ENCODE peak calls at places on chromosomes 3 and 15, in seven cellular contexts. K is heart left ventricle, Q is stomach, E is PC-3, L is endodermal cell, G is uterus, M is BJ. U is an unnamed sample.
A peak's percentile ranks its signal among the peaks of the same experiment; 100 is the strongest.

GRCh38 chr3:71461098-71461497 is 122.4 kb downstream of the FOXP1 start:
- DNase-seq in K (no peak), Q (no peak), E (peak; percentile 28), L (no peak), G (no peak), M (no peak), U (no peak)

GRCh38 chr3:117054551-117054950 is 345.0 kb downstream of the TUSC7 start:
- DNase-seq in K (no peak), Q (no peak), E (no peak), L (no peak), G (no peak), M (no peak), U (no peak)

GRCh38 chr3:178966299-178967183 is 105.1 kb downstream of the ZMAT3 start:
- DNase-seq in K (no peak), Q (no peak), E (peak; percentile 61), L (no peak), G (no peak), M (no peak), U (peak; percentile 18)

GRCh38 chr3:113454625-113455024 is 13.3 kb upstream of the CFAP44 start:
- DNase-seq in K (no peak), Q (no peak), E (no peak), L (no peak), G (no peak), M (no peak), U (no peak)

GRCh38 chr3:64214697-64215018 is 10.6 kb downstream of the PRICKLE2 start:
- DNase-seq in K (no peak), Q (no peak), E (no peak), L (no peak), G (peak; percentile 70), M (no peak), U (no peak)

GRCh38 chr3:8856721-8857120 is 87.3 kb upstream of the OXTR start:
- DNase-seq in K (no peak), Q (no peak), E (no peak), L (no peak), G (no peak), M (no peak), U (no peak)

GRCh38 chr3:89562373-89562772 is 455.0 kb downstream of the EPHA3 start:
- DNase-seq in K (no peak), Q (no peak), E (peak; percentile 38), L (no peak), G (no peak), M (no peak), U (no peak)

GRCh38 chr3:5016218-5017161 is 37.3 kb downstream of the BHLHE40 start:
- DNase-seq in K (no peak), Q (peak; percentile 59), E (peak; percentile 75), L (peak; percentile 82), G (no peak), M (no peak), U (no peak)

GRCh38 chr3:190097617-190098016 is 23.1 kb downstream of the P3H2 start:
- DNase-seq in K (no peak), Q (no peak), E (no peak), L (peak; percentile 71), G (no peak), M (no peak), U (no peak)

GRCh38 chr15:42955518-42955917 is 34.9 kb upstream of the TTBK2 start:
- DNase-seq in K (no peak), Q (no peak), E (peak; percentile 71), L (no peak), G (no peak), M (peak; percentile 10), U (no peak)

GRCh38 chr15:40923551-40923950 is 5.6 kb upstream of the DLL4 start:
- DNase-seq in K (no peak), Q (no peak), E (no peak), L (no peak), G (no peak), M (no peak), U (no peak)

GRCh38 chr3:155553800-155554199 is 191.1 kb downstream of the PLCH1 start:
- DNase-seq in K (no peak), Q (no peak), E (peak; percentile 16), L (no peak), G (no peak), M (no peak), U (peak; percentile 82)

GRCh38 chr15:50262533-50262932 is 3.0 kb downstream of the HDC start:
- DNase-seq in K (no peak), Q (no peak), E (no peak), L (no peak), G (no peak), M (no peak), U (no peak)

GRCh38 chr3:71652786-71653419 is 69.4 kb upstream of the FOXP1 start:
- DNase-seq in K (no peak), Q (peak; percentile 65), E (peak; percentile 76), L (peak; percentile 65), G (no peak), M (no peak), U (peak; percentile 7)

GRCh38 chr3:36904641-36905040 is 40.2 kb downstream of the TRANK1 start:
- DNase-seq in K (peak; percentile 60), Q (no peak), E (peak; percentile 46), L (peak; percentile 64), G (no peak), M (no peak), U (no peak)

GRCh38 chr15:92623435-92623834 is 32.1 kb downstream of the FAM174B start:
- DNase-seq in K (no peak), Q (no peak), E (no peak), L (no peak), G (no peak), M (no peak), U (no peak)

GRCh38 chr3:100256724-100257123 is 4.1 kb upstream of the TBC1D23 start:
- DNase-seq in K (no peak), Q (no peak), E (peak; percentile 26), L (no peak), G (no peak), M (no peak), U (no peak)

GRCh38 chr15:101469520-101470288 is 19.8 kb downstream of the PCSK6 start:
- DNase-seq in K (no peak), Q (no peak), E (no peak), L (peak; percentile 39), G (no peak), M (no peak), U (no peak)

GRCh38 chr15:47743886-47744285 is 26.6 kb downstream of the SEMA6D start:
- DNase-seq in K (no peak), Q (no peak), E (no peak), L (no peak), G (no peak), M (no peak), U (no peak)

GRCh38 chr3:134326760-134327593 is 47.3 kb downstream of the AMOTL2 start:
- DNase-seq in K (no peak), Q (no peak), E (peak; percentile 87), L (peak; percentile 92), G (peak; percentile 75), M (peak; percentile 99), U (peak; percentile 96)

GRCh38 chr15:64130159-64130558 is 21.4 kb upstream of the SNX22 start:
- DNase-seq in K (no peak), Q (no peak), E (no peak), L (no peak), G (no peak), M (no peak), U (no peak)
- TF ChIP-seq CTCF in K (no peak), Q (no peak), E (no peak), L (no peak), G (no peak), M (no peak), U (no peak)

DNA sequence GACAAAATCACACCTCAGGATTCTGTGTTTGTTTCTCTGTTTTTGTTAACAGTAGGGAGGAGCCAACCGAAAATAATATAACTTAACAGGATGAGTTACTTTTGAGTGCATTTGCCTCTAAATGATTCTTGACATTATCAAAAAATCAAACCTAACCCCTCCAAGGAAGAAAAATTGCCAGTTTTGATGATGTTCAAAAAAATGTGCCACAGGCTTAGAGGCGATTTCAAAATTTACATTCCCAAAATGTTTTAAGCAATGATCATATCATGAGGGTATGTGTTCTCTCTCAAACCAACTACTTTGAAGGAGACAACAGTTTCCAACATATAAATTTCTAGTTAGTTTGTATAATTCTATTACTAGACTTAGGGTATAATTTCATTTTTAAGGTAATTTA is 6.7 kb downstream of the VGLL3 start:
- DNase-seq in K (no peak), Q (no peak), E (no peak), L (no peak), G (no peak), M (no peak), U (no peak)
- H3K4me3 ChIP-seq in K (no peak overlapping the region), Q (no peak overlapping the region), E (no peak overlapping the region), L (no peak overlapping the region), G (no peak overlapping the region), M (no peak overlapping the region), U (no peak overlapping the region)

GRCh38 chr15:62071711-62072308 is 5.0 kb downstream of the C2CD4A start:
- DNase-seq in K (no peak), Q (no peak), E (peak; percentile 60), L (no peak), G (no peak), M (no peak), U (no peak)
- H3K27me3 ChIP-seq in K (no peaks in the 10 kb centered on the region), Q (peaks cover 25% of the 10 kb centered on the region), E (peaks cover 7% of the 10 kb centered on the region), L (peaks cover 38% of the 10 kb centered on the region), G (no peaks in the 10 kb centered on the region), M (peaks cover 8% of the 10 kb centered on the region), U (peaks cover 5% of the 10 kb centered on the region)

DNA sequence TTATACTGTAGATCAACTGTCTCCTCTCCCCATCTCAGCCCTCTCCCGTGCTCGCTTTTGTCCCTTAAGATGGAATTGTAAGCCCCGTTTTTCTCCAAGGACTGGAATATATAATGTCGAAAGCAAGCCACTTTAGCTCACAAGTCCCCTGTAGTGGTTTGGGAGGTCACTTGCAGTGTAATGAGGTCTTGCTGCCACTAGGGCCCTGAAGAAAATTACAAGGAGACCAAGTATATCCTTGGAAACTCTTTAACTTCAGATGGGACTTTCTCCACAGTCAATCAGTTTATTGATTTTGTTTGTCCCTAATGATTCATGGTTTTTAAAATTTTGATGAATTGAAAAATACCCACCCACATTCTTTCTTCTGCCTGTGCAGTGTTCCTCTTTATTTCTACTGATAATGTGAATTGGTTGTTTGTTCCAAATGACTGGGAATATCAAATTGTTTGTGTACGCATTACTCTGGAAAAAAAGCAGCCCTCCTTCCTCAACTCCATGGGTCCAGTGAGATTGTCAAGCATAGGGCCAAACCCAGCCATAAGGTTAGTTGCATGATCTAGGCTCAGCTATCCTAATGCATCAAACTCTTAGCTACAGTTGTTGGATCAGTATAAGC is 294.8 kb downstream of the MCTP2 start:
- DNase-seq in K (no peak), Q (no peak), E (peak; percentile 13), L (peak; percentile 72), G (no peak), M (no peak), U (no peak)
- TF ChIP-seq CTCF in K (no peak), Q (no peak), E (peak; percentile 47), L (peak; percentile 79), G (no peak), M (peak; percentile 18), U (peak; percentile 48)

GRCh38 chr15:66719471-66719870 is 17.4 kb downstream of the SMAD6 start:
- DNase-seq in K (no peak), Q (no peak), E (no peak), L (no peak), G (no peak), M (no peak), U (no peak)
- H3K4me3 ChIP-seq in K (no peak overlapping the region), Q (no peak overlapping the region), E (no peak overlapping the region), L (no peak overlapping the region), G (no peak overlapping the region), M (no peak overlapping the region), U (no peak overlapping the region)

DNA sequence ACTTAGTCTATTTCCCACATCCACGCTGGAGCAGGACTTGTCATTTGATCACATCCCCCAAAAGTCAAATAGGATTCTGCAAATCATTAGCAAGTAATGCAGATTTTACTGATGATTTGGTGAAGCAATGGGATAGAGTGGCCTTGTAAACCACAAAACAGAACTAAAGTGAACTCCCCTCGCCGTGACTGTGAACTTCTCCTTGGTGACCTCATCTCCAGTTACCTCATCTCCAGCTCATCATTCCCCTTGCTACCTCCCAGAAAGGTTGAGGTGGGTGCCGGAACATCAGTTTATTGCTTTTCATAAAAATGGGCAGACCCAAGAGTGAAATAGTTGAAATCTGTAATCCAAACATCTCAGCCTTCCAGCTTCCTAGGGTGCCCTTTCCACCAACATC is 36.7 kb upstream of the ADPGK start:
- DNase-seq in K (no peak), Q (no peak), E (no peak), L (no peak), G (no peak), M (no peak), U (no peak)
- H3K27me3 ChIP-seq in K (peaks cover 4% of the 10 kb centered on the region), Q (peaks cover 5% of the 10 kb centered on the region), E (peaks cover 39% of the 10 kb centered on the region), L (peaks cover 54% of the 10 kb centered on the region), G (no peaks in the 10 kb centered on the region), M (peaks cover 2% of the 10 kb centered on the region), U (peaks cover 4% of the 10 kb centered on the region)

U was measured in kidney epithelial cell.